ENCODE peak calls at places on chromosomes 16 and 17, in five cellular contexts. B is H9, C is hepatocyte, L is IMR-90, F is MM.1S. P is an unnamed sample. For H3K4me1, the result is how much of the 10 kb centered on the place peaks cover.

GRCh38 chr17:20996724-20997615 is 45.8 kb downstream of the USP22 start:
- DNase-seq in F (no peak), C (peak), B (peak), L (no peak), P (no peak)

GRCh38 chr17:78873519-78874340 is 29.3 kb downstream of the CEP295NL start:
- DNase-seq in L (peak), C (no peak), B (no peak), F (no peak), P (peak)

GRCh38 chr16:89230210-89230609 is 12.7 kb downstream of the ZNF778 start:
- DNase-seq in F (no peak), C (no peak), L (no peak), B (no peak), P (no peak)

GRCh38 chr16:80631581-80631980 is 90.8 kb downstream of the DYNLRB2 start:
- DNase-seq in F (no peak), L (peak), C (no peak), B (no peak), P (no peak)

GRCh38 chr17:1626333-1626732 is 2.3 kb downstream of the SLC43A2 start:
- DNase-seq in C (peak), F (no peak), B (no peak), L (no peak), P (peak)

GRCh38 chr17:65742433-65743312 is 181.2 kb upstream of the AXIN2 start:
- DNase-seq in B (no peak), C (no peak), L (peak), F (no peak), P (peak)

GRCh38 chr17:12421646-12422306 is 243.9 kb upstream of the MYOCD start:
- DNase-seq in F (no peak), B (no peak), L (peak), C (no peak), P (no peak)

GRCh38 chr17:77851921-77852320 is 106.6 kb upstream of the TNRC6C start:
- DNase-seq in F (no peak), C (no peak), L (no peak), B (no peak), P (no peak)

GRCh38 chr16:30145692-30146091 is 22.7 kb upstream of the MAPK3 start:
- DNase-seq in C (no peak), B (no peak), L (no peak), F (no peak), P (peak)

GRCh38 chr17:64160378-64160777 is 30.4 kb upstream of the ERN1 start:
- DNase-seq in F (no peak), L (no peak), B (no peak), C (no peak), P (no peak)

GRCh38 chr16:29848420-29849297 is 14.4 kb downstream of the CDIPT start:
- DNase-seq in B (peak), L (peak), F (peak), C (peak), P (peak)

GRCh38 chr16:23981429-23982399 is 145.9 kb downstream of the PRKCB start:
- DNase-seq in F (no peak), B (no peak), L (no peak), C (no peak), P (no peak)

GRCh38 chr17:17387461-17388362 is 84.5 kb downstream of the NT5M start:
- DNase-seq in B (peak), F (peak), L (no peak), C (peak), P (peak)

GRCh38 chr17:19242926-19243325 is 5.8 kb downstream of the EPN2 start:
- DNase-seq in B (no peak), C (no peak), L (no peak), F (no peak), P (no peak)

GRCh38 chr16:53864819-53865491 is 161.0 kb downstream of the FTO start:
- DNase-seq in L (peak), F (no peak), B (no peak), C (no peak), P (no peak)

GRCh38 chr17:4968166-4968915 is 724 bp upstream of the SPAG7 start:
- DNase-seq in B (peak), C (peak), F (no peak), L (no peak), P (no peak)

GRCh38 chr17:19260958-19261357 is 23.8 kb downstream of the EPN2 start:
- DNase-seq in C (no peak), L (no peak), B (no peak), F (no peak), P (no peak)

GRCh38 chr17:56866496-56866895 is 32.5 kb downstream of the DGKE start:
- DNase-seq in C (no peak), B (no peak), F (no peak), L (no peak), P (no peak)

GRCh38 chr17:66654341-66654740 is 180.6 kb upstream of the CACNG5 start:
- DNase-seq in B (no peak), L (peak), C (no peak), F (no peak), P (peak)

GRCh38 chr16:69707920-69708683 is 18.3 kb downstream of the NQO1 start:
- DNase-seq in B (no peak), C (no peak), F (no peak), L (no peak), P (peak)

GRCh38 chr16:4693956-4694663 is 748 bp downstream of the NUDT16L1 start:
- DNase-seq in C (peak), L (peak), F (peak), B (peak), P (peak)

GRCh38 chr17:4632583-4632923 is 8.9 kb downstream of the ALOX15 start:
- DNase-seq in F (no peak), L (no peak), B (no peak), C (no peak), P (no peak)

GRCh38 chr16:53358884-53359283 is 75.4 kb upstream of the RBL2 start:
- DNase-seq in C (no peak), L (no peak), B (no peak), F (no peak), P (peak)

GRCh38 chr17:76805319-76805718 is 62.9 kb upstream of the MGAT5B start:
- DNase-seq in F (no peak), C (no peak), L (peak), B (no peak), P (peak)

GRCh38 chr16:30551781-30552180 is 6.4 kb downstream of the ZNF764 start:
- DNase-seq in F (no peak), L (no peak), C (no peak), B (no peak), P (no peak)

GRCh38 chr16:68368602-68368944 is 57.8 kb downstream of the PRMT7 start:
- DNase-seq in C (no peak), L (no peak), F (peak), B (no peak), P (no peak)

GRCh38 chr17:76675648-76676047 is 32.1 kb upstream of the ST6GALNAC1 start:
- DNase-seq in B (no peak), F (no peak), L (no peak), C (no peak), P (no peak)

GRCh38 chr17:74566132-74566753 is 1.1 kb downstream of the CD300H start:
- DNase-seq in C (peak), F (peak), L (no peak), B (peak), P (peak)

GRCh38 chr17:51997723-51998122 is 160.8 kb downstream of the CA10 start:
- DNase-seq in B (no peak), F (no peak), C (peak), L (no peak), P (no peak)

GRCh38 chr17:13306310-13306962 is 288.6 kb upstream of the ELAC2 start:
- DNase-seq in L (peak), C (peak), B (peak), F (no peak), P (peak)

GRCh38 chr17:78111012-78111726 is 17.4 kb downstream of the TMC6 start:
- DNase-seq in L (no peak), F (no peak), B (no peak), C (no peak), P (peak)

GRCh38 chr17:63722403-63722802 is 19.2 kb downstream of the STRADA start:
- DNase-seq in C (no peak), B (no peak), L (peak), F (no peak), P (no peak)

GRCh38 chr16:1157639-1158455 is 4.9 kb downstream of the CACNA1H start:
- DNase-seq in C (no peak), F (no peak), B (no peak), L (no peak), P (no peak)

GRCh38 chr17:7747586-7747985 is 30.0 kb downstream of the DNAH2 start:
- DNase-seq in C (no peak), B (no peak), L (peak), F (no peak), P (no peak)

GRCh38 chr17:56108811-56109284 is 44.4 kb upstream of the ANKFN1 start:
- DNase-seq in F (no peak), L (no peak), C (peak), B (no peak), P (no peak)

GRCh38 chr16:70428178-70428998 is 10.5 kb downstream of the ST3GAL2 start:
- DNase-seq in F (peak), B (peak), L (peak), C (peak), P (peak)

GRCh38 chr16:62190426-62190825 is 154.2 kb upstream of the CDH8 start:
- DNase-seq in C (peak), F (peak), L (no peak), B (no peak), P (no peak)

GRCh38 chr17:32356750-32357149 is 6.8 kb downstream of the ZNF207 start:
- DNase-seq in L (no peak), C (no peak), B (no peak), F (no peak), P (no peak)
- H2AFZ ChIP-seq in L (no peak), C (no peak), B (no peak), F (no peak), P (no peak)

GRCh38 chr16:86640265-86640843 is 62.0 kb downstream of the FOXL1 start:
- DNase-seq in B (no peak), C (no peak), L (no peak), F (no peak), P (no peak)
- H3K4me1 ChIP-seq in B (under half), C (under half), L (under half), F (under half), P (under half)

DNA sequence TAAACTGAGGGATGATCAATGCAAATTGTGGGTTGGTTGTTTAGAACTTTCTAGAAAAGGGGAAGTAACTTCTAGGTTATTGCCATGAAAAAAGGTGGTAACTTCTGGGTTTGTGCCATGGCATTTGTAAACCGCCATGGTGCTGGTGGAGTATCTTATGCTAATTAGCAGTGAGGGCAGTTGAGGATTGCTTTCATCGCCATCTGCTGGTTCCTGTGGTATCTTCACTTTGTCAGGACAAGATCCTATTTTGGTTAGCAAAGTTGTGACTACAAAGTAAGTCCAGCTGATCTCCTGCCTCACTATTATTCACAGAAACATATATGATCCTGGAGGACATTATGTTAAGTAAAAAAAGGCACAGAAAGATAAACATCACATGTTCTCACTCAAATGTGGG is 1332.3 kb downstream of the CDH11 start:
- DNase-seq in L (no peak), C (no peak), B (no peak), F (peak), P (no peak)
- TF ChIP-seq CTCF in L (no peak), C (no peak), B (peak), F (peak), P (no peak)

GRCh38 chr17:80474933-80475915 is 1.2 kb downstream of the NPTX1 start:
- DNase-seq in C (no peak), F (no peak), B (no peak), L (no peak), P (peak)
- H2AFZ ChIP-seq in C (no peak), F (no peak), B (no peak), L (peak), P (no peak)

DNA sequence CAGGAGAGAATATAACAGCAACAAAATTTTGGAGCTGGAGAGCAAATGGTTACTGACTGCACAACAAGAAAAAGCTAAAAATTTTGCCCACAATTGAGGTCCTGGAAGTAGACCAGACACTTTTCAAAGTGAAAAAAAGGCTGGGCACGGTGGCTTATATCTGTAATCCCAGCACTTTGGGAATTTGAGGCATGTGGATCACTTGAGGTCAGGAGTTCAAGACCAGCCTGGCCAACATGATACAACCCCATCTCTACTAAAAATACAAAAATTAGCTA is 22.9 kb downstream of the TUBD1 start:
- DNase-seq in L (no peak), F (no peak), B (no peak), C (no peak), P (no peak)
- H3K4me1 ChIP-seq in L (under half), F (under half), B (under half), C (under half), P (under half)

DNA sequence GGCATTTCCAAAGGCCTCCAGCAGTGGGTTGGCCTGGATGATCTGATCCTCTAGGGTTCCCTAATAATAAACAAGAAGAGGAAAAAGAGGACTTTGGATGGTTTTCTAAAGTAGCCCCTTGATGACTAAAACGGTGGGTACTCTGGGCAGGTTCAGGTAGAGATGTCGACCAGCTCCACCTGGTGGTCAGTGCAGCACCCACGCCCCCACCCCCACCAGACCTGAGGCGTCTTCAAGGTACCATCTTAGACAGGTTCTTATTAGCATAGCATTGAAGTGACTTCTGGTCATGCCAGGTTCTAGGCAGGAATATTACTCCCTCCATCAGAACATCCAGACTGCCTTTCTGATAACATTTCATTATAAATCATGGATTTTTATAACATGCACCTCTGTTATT is 15.0 kb downstream of the MYH13 start:
- DNase-seq in C (peak), F (peak), L (no peak), B (peak), P (no peak)
- TF ChIP-seq CTCF in C (peak), F (peak), L (peak), B (peak), P (no peak)

GRCh38 chr16:22671301-22672076 is 142.5 kb upstream of the HS3ST2 start:
- DNase-seq in B (peak), F (no peak), L (peak), C (no peak), P (no peak)
- H2AFZ ChIP-seq in B (no peak), F (no peak), L (no peak), C (no peak), P (no peak)

DNA sequence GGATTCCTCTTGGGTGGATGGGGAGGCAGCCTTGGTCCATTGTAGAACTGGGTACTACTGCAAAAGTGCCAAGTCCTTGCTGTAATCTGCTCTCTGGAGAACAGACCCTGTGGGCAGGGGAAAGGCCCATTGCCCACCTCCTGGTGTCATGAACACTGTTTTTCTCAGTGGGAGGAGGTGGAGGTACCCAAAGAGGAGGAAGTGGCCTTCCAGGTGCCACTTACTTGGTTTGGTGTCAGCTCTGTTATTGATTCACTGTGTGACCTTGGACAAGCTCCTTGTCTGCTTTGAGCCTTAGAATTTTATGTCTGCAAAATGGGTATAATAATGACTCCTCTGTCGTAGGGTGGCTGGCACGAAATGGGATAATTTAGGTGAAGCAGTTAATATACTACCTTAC is 55.8 kb downstream of the PLCG2 start:
- DNase-seq in B (no peak), C (no peak), L (no peak), F (no peak), P (no peak)
- H3K4me1 ChIP-seq in B (under half), C (under half), L (under half), F (under half), P (under half)